ENCODE peak calls at places on chromosomes 4 and X, in six cellular contexts. A is fibroblast of lung, G is endothelial cell of umbilical vein, B is neural progenitor cell, X is GM23248, P is MM.1S. U is an unnamed sample.

GRCh38 chrX:16222123-16222522 is 54.8 kb downstream of the MAGEB17 start:
- DNase-seq in A (peak; percentile 72), P (no peak), X (peak; percentile 47), G (no peak), B (no peak), U (no peak)

GRCh38 chr4:40305329-40306193 is 29.6 kb upstream of the CHRNA9 start:
- DNase-seq in A (no peak), X (no peak), P (peak; percentile 92), G (no peak), B (no peak), U (no peak)

GRCh38 chr4:89558147-89558546 is 250.5 kb upstream of the GPRIN3 start:
- DNase-seq in G (no peak), B (peak; percentile 25), X (peak; percentile 25), A (no peak), P (peak; percentile 15), U (no peak)

GRCh38 chr4:140807491-140808257 is 51.5 kb upstream of the TBC1D9 start:
- DNase-seq in A (peak; percentile 50), P (peak; percentile 54), G (no peak), B (no peak), X (no peak), U (no peak)

GRCh38 chrX:67780694-67781109 is 236.9 kb downstream of the AR start:
- DNase-seq in B (no peak), P (peak; percentile 78), G (peak; percentile 90), X (peak; percentile 92), A (peak; percentile 96), U (peak; percentile 60)

GRCh38 chrX:71978164-71978563 is 67.5 kb downstream of the NHSL2 start:
- DNase-seq in G (no peak), B (no peak), A (no peak), P (no peak), X (no peak), U (no peak)

GRCh38 chrX:135396109-135396508 is 25.6 kb upstream of the SMIM10L2A start:
- DNase-seq in P (no peak), X (peak; percentile 16), B (no peak), G (peak; percentile 75), A (peak; percentile 3), U (no peak)

GRCh38 chrX:68500105-68500504 is 1.3 kb downstream of the YIPF6 start:
- DNase-seq in G (no peak), X (no peak), B (no peak), P (no peak), A (no peak), U (no peak)

GRCh38 chr4:15457401-15458201 is 12.1 kb upstream of the CC2D2A start:
- DNase-seq in G (peak; percentile 49), P (peak; percentile 62), B (peak; percentile 46), A (peak; percentile 69), X (peak; percentile 78), U (no peak)

DNA sequence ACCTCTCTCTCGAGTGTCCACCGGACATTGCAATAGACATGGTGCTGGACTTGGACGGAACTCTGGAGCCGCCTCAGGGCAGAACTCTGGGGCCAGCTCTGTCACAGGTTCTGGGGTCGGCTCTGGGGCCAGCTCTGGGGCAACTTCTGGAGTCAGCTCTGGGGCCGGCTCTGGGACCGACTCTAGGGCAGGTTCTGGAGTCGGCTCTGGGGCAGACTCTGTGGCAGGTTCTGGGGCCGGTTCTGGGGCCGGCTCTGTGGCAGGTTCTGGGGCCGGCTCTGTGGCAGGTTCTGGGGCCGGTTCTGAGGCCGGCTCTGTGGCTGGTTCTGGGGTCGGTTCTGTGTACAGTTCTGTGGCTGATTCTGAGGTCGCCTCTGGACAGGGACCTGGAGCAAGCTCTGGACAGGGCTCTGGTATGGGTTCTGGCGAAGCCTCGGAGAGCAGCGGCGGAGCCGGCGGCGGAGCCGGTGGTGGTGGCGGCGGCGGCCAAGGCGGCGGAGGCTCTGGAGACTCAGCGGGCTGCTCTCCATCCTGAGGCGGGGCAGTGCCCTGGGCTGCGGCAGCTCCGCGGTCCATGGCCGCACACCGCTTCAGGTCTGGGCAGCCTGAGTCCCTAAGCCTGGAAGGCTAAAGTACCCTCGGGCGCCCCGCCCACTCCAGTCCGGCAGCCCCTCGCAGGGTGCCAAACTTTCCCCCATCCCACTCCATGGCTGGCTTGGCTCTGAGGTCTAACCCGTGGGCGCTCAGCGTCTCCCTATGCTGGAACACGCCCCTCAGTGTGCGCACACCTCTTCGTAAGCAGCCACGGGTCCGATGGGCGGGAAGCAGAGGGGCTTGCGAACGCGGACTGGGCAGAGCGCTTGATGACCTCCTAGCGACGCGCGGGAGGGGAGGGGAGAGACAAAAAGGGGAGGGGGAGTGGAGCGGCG is at the start of gene DGKK:
- DNase-seq in X (peak; percentile 9), A (no peak), G (no peak), P (no peak), B (peak; percentile 85), U (no peak)
- TF ChIP-seq EZH2 in X (no peak), A (no peak), G (peak; percentile 14), P (no peak), B (peak; percentile 49), U (peak; percentile 58)

GRCh38 chr4:155805016-155805415 is 46.2 kb downstream of the GUCY1B1 start:
- DNase-seq in P (no peak), G (peak; percentile 66), B (no peak), A (peak; percentile 82), X (peak; percentile 26), U (no peak)

GRCh38 chr4:155807021-155807420 is 48.2 kb downstream of the GUCY1B1 start:
- DNase-seq in X (peak; percentile 39), P (no peak), G (no peak), A (peak; percentile 94), B (no peak), U (no peak)

GRCh38 chr4:155811171-155811570 is 52.4 kb downstream of the GUCY1B1 start:
- DNase-seq in X (no peak), B (no peak), A (peak; percentile 51), G (no peak), P (no peak), U (no peak)

DNA sequence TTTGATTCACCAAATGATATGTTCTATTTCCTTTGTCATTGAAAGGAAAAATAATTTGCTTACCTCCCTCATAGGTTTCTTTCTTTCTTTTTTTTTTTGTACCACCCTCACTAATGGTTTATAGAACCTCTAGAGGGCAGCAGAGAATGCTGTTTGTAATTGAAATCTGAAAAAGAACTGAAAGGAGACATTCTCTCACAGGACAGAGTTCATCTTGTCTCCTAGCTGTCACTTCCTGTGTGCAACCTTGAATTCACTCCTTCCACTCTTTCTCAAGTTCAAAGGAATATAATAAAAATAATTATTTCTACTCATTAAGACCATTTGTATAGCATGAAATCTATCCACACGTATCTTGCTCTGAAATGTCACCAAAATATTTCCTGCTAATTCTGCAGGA is 51.0 kb downstream of the GUCY1B1 start:
- DNase-seq in P (peak; percentile 94), B (peak; percentile 77), G (peak; percentile 58), A (peak; percentile 84), X (peak; percentile 87), U (no peak)
- H3K9ac ChIP-seq in P (no peak overlapping the region), B (no peak overlapping the region), G (no peak overlapping the region), A (no peak overlapping the region), X (no peak overlapping the region), U (no peak overlapping the region)

GRCh38 chrX:52594658-52595057 is 60.0 kb downstream of the SSX7 start:
- DNase-seq in X (no peak), G (no peak), P (no peak), B (no peak), A (no peak), U (no peak)
- H3K4me1 ChIP-seq in X (no peaks in the 10 kb centered on the region), G (no peaks in the 10 kb centered on the region), P (no peaks in the 10 kb centered on the region), B (no peaks in the 10 kb centered on the region), A (no peaks in the 10 kb centered on the region), U (no peaks in the 10 kb centered on the region)

DNA sequence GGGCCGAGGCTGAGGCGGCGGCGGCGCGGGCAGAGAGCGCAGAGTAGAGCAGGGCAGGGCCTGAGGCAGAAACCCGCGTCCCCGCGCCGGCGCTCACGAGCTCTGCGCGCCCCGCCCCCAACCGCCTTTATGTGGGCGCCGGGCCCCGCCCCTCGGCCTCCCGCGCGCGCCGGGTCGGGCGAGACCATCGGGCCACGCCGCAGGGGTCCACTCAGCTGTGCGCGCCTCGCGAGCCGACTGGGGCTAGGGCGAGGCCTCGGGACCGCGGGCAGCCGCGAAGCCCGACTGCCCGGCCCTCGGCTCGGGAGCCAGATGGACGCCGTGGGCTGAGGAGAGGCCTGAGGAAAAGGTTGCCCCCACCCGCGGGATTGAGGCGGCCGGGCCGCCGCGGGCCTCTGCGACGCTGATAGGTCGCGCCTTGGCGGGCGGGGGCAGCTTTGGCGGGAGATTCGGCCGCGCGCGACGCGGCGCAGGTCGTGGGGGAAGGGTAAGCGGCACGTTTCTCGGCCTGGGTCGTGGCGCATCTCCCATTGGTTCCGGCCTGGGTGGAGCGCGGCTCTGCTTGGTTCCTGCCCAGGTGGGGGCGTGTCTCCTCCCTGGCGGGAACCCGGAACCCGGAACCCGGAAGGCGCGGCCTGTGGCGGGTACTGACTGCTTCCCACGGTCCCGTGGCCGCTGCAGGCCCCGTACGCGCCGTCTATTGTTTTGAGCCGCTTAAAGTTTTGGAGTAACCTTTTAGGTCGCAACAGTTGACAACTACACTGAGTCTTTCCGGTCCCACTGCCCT is at the start of gene SLBP:
- DNase-seq in B (peak; percentile 94), P (peak; percentile 96), A (peak; percentile 91), G (peak; percentile 86), X (peak; percentile 95), U (peak; percentile 73)
- TF ChIP-seq EZH2 in B (no peak), P (no peak), A (no peak), G (no peak), X (no peak), U (no peak)

DNA sequence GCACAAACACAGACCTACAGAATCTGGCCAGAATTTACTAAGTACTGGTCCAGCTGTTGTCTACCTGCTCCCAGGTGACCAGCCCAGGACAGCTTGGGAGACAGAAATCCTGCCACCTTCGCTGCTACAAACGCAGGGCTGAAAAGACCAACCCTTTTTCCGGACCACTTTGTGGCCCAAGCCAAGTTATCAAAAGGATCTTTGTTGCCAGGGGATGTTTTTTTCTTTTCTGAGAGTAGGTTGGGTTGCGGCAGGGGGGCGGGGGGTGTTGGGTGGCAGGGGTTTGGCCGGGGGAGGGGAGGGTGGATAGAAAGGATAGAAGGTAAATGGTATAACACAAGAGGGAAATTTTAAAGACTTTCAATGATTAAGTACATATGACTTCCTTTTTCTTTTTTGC is 63.4 kb downstream of the STOX2 start:
- DNase-seq in A (no peak), B (peak; percentile 39), G (no peak), X (no peak), P (no peak), U (no peak)
- H3K9ac ChIP-seq in A (no peak overlapping the region), B (no peak overlapping the region), G (no peak overlapping the region), X (no peak overlapping the region), P (no peak overlapping the region), U (no peak overlapping the region)

GRCh38 chrX:13430136-13430827 is 110.4 kb upstream of the ATXN3L start:
- DNase-seq in P (no peak), A (no peak), G (no peak), B (no peak), X (peak; percentile 58), U (no peak)
- H3K4me1 ChIP-seq in P (no peaks in the 10 kb centered on the region), A (peaks cover 5% of the 10 kb centered on the region), G (peaks cover 30% of the 10 kb centered on the region), B (peaks cover 13% of the 10 kb centered on the region), X (peaks cover 47% of the 10 kb centered on the region), U (peaks cover 20% of the 10 kb centered on the region)

DNA sequence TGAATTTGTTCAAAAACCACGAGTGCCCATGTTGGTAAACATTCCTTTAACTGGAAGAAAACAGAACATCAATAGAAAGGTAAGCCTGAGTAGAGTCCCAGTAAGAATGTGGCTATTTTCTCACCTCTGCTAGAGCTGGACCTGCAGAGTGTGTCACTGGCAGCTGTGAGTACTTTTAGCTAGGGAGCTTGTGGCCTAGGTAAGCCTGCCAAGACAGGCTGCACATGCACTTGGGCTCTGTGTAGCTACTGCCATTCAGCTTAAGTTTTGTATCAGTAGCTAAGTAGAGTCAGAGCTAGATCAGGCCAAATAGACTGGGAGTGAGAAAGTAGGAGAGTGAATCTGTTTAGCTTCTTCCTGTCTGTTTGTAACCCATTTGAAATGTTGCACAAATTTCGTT is 35.3 kb downstream of the RBPJ start:
- DNase-seq in A (peak; percentile 70), X (peak; percentile 49), G (no peak), P (no peak), B (no peak), U (no peak)
- TF ChIP-seq EZH2 in A (no peak), X (no peak), G (no peak), P (no peak), B (no peak), U (no peak)

U was measured in keratinocyte.